ENCODE peak calls at places on chromosomes 11 and 22, in eight cellular contexts. W is AG09309, V is lower leg skin, R is breast epithelium, M is progenitor cell of endocrine pancreas, H is cardiac muscle cell, X is fibroblast of mammary gland, Z is mammary epithelial cell. S is an unnamed sample.

GRCh38 chr11:789951-790350 is at the start of gene CEND1:
- DNase-seq in V (no peak), M (no peak), Z (no peak), W (no peak), R (no peak), H (no peak), X (peak; percentile 48), S (no peak)

GRCh38 chr11:13259374-13259773 is 18.2 kb upstream of the BMAL1 start:
- DNase-seq in V (no peak), W (no peak), Z (no peak), R (no peak), X (no peak), M (no peak), H (no peak), S (no peak)

GRCh38 chr11:65637794-65638317 is at the start of gene SIPA1:
- DNase-seq in W (peak; percentile 56), M (peak; percentile 60), X (peak; percentile 90), V (no peak), Z (peak; percentile 73), R (no peak), H (peak; percentile 89), S (no peak)

GRCh38 chr22:49784630-49784971 is 43.1 kb downstream of the BRD1 start:
- DNase-seq in R (no peak), Z (no peak), W (no peak), M (no peak), V (no peak), X (no peak), H (no peak), S (no peak)

GRCh38 chr11:92226331-92227232 is 2.0 kb downstream of the FAT3 start:
- DNase-seq in V (no peak), M (peak; percentile 26), W (no peak), H (peak; percentile 62), R (no peak), X (no peak), Z (peak; percentile 7), S (no peak)

GRCh38 chr11:80024119-80024518 is 583.3 kb upstream of the TENM4 start:
- DNase-seq in W (no peak), R (no peak), M (no peak), Z (no peak), H (no peak), V (no peak), X (no peak), S (no peak)

GRCh38 chr11:9039194-9039593 is 35.4 kb upstream of the NRIP3 start:
- DNase-seq in R (no peak), H (no peak), Z (peak; percentile 51), V (no peak), W (no peak), M (no peak), X (peak; percentile 21), S (peak; percentile 75)

GRCh38 chr11:86228967-86229330 is 15.6 kb upstream of the EED start:
- DNase-seq in X (no peak), Z (no peak), W (no peak), H (no peak), V (no peak), R (no peak), M (no peak), S (no peak)

GRCh38 chr22:32602154-32602553 is 127.5 kb downstream of the FBXO7 start:
- DNase-seq in Z (no peak), W (no peak), H (no peak), M (no peak), V (no peak), X (no peak), R (no peak), S (no peak)

GRCh38 chr11:129766858-129767604 is 48.6 kb upstream of the TMEM45B start:
- DNase-seq in Z (peak; percentile 17), H (peak; percentile 68), R (no peak), M (peak; percentile 28), V (no peak), W (no peak), X (peak; percentile 21), S (no peak)

GRCh38 chr11:109730669-109731068 is 308.7 kb downstream of the C11orf87 start:
- DNase-seq in R (no peak), V (no peak), H (no peak), M (no peak), W (no peak), Z (no peak), X (no peak), S (no peak)

GRCh38 chr11:10122337-10123197 is 171.5 kb downstream of the SBF2 start:
- DNase-seq in V (no peak), X (peak; percentile 43), M (no peak), R (no peak), Z (peak; percentile 97), W (no peak), H (no peak), S (no peak)

GRCh38 chr11:62556102-62556871 is 9.7 kb upstream of the AHNAK start:
- DNase-seq in V (peak; percentile 98), R (peak; percentile 91), M (no peak), W (peak; percentile 84), Z (peak; percentile 96), H (peak; percentile 87), X (peak; percentile 99), S (peak; percentile 93)

GRCh38 chr22:48313156-48313555 is 1514.5 kb downstream of the BRD1 start:
- DNase-seq in H (no peak), X (no peak), M (no peak), V (no peak), W (no peak), Z (no peak), R (no peak), S (no peak)
- TF ChIP-seq CTCF in H (no peak), X (no peak), M (no peak), V (no peak), W (no peak), Z (no peak), R (no peak), S (no peak)

GRCh38 chr11:24716403-24716802 is 219.6 kb downstream of the LUZP2 start:
- DNase-seq in H (no peak), W (no peak), Z (no peak), V (no peak), M (no peak), X (no peak), R (no peak), S (no peak)

GRCh38 chr11:24709928-24710565 is 213.2 kb downstream of the LUZP2 start:
- DNase-seq in V (no peak), X (no peak), H (no peak), W (no peak), Z (no peak), R (no peak), M (no peak), S (no peak)

GRCh38 chr11:24714601-24715000 is 217.7 kb downstream of the LUZP2 start:
- DNase-seq in R (no peak), X (no peak), W (no peak), Z (no peak), H (no peak), V (no peak), M (no peak), S (no peak)
- TF ChIP-seq CTCF in R (no peak), X (no peak), W (no peak), Z (no peak), H (no peak), V (no peak), M (no peak), S (no peak)

GRCh38 chr11:70225629-70226582 is 22.8 kb downstream of the FADD start:
- DNase-seq in Z (no peak), W (no peak), X (no peak), R (no peak), V (no peak), M (no peak), H (no peak), S (no peak)

GRCh38 chr11:70230151-70230839 is 27.2 kb downstream of the FADD start:
- DNase-seq in W (no peak), R (no peak), Z (no peak), H (no peak), X (no peak), V (no peak), M (no peak), S (no peak)

GRCh38 chr11:70230840-70231710 is 28.0 kb downstream of the FADD start:
- DNase-seq in X (no peak), R (no peak), Z (no peak), H (no peak), M (no peak), V (no peak), W (no peak), S (no peak)

GRCh38 chr11:70229737-70230136 is 26.6 kb downstream of the FADD start:
- DNase-seq in Z (no peak), X (no peak), H (no peak), M (no peak), V (no peak), W (no peak), R (no peak), S (no peak)

DNA sequence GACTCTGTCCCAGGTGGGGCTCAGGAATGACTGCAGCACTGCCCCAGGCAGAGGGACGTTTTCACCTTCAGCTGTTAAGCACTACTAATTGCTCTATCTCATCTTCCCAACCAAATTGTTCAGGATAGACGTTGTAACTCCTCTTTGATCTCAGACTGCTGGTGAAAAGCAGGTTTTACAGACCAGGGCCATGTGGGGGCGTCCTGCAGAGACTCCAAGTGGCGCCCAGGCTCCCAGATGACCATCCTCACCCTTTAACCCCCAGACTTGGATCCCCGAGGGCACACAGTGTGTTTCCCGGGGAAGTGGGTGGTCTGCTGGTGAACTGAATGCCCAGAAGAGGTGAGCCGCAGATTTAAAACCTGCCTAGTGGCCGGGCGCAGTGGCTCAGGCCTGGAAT is 23.9 kb downstream of the FADD start:
- DNase-seq in V (no peak), R (no peak), X (no peak), M (no peak), H (peak; percentile 38), Z (no peak), W (no peak), S (no peak)
- TF ChIP-seq CTCF in V (no peak), R (no peak), X (no peak), M (peak; percentile 30), H (no peak), Z (peak; percentile 25), W (peak; percentile 29), S (peak; percentile 26)

DNA sequence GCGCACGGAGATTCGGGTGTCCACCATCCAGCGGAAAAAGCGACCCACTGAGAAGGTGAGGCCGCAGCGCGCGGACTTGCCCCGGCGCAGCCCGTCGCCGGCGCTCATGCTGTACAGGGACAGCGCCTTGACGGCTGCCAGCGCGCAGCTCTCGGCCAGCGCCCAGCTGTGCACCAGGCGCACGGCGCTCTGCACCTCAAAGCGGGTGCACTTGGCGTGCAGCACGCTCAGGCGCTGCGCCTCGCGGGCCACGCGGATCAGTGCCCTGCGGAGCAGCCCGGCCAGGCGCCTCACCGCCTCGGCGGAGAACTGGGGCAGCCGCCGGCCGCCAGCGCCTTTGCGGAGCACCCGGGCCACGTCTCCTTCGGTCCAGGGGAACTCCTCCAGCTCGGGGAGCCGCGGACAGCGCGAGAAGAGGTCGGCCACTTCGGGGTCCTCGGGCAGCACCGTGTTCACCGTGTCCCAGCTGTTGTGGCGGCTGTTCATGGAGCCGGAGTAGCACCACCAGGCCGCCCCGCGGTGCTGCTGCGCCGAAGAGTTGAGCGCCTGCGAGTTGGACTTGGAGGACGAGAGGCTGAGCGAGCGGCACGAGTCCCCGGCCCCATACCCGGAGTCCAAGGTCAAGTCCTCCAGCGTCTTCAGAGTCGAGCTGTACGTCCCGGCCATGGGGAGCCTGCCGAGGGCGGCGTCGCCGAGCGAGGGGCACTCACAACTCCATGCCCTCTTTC is 728 bp downstream of the ABTB2 start:
- DNase-seq in V (peak; percentile 92), X (peak; percentile 55), R (no peak), H (peak; percentile 80), Z (peak; percentile 71), W (no peak), M (peak; percentile 51), S (no peak)
- TF ChIP-seq CTCF in V (no peak), X (no peak), R (no peak), H (peak; percentile 19), Z (no peak), W (no peak), M (no peak), S (no peak)

S was measured in CD14-positive monocyte.